ENCODE peak calls at places on chromosome 21, in nine cellular contexts. Q, L, O, T, I, Y, M, A and G are unnamed samples.

GRCh38 chr21:37587203-37587602 is 220.6 kb downstream of the DYRK1A start:
- DNase-seq in Q (no peak), L (no peak), O (no peak), T (no peak), I (no peak), Y (no peak), M (no peak), A (no peak), G (no peak)

GRCh38 chr21:32457360-32457840 is 44.9 kb downstream of the EVA1C start:
- DNase-seq in Q (peak), L (no peak), O (no peak), T (no peak), I (no peak), Y (peak), M (peak), A (peak), G (no peak)

GRCh38 chr21:28669331-28669730 is 323.3 kb downstream of the LTN1 start:
- DNase-seq in Q (no peak), L (no peak), O (no peak), T (no peak), I (no peak), Y (no peak), M (peak), A (no peak), G (no peak)

GRCh38 chr21:16302851-16303282 is 573.1 kb downstream of the USP25 start:
- DNase-seq in Q (peak), L (no peak), O (no peak), T (no peak), I (no peak), Y (peak), M (peak), A (peak), G (no peak)

GRCh38 chr21:15966651-15967050 is 236.9 kb downstream of the USP25 start:
- DNase-seq in Q (no peak), L (no peak), O (no peak), T (no peak), I (no peak), Y (no peak), M (no peak), A (no peak), G (no peak)

GRCh38 chr21:29793712-29794111 is 146.1 kb downstream of the GRIK1 start:
- DNase-seq in Q (no peak), L (no peak), O (no peak), T (no peak), I (no peak), Y (no peak), M (no peak), A (no peak), G (no peak)

GRCh38 chr21:15706686-15707085 is 23.1 kb upstream of the USP25 start:
- DNase-seq in Q (peak), L (no peak), O (no peak), T (no peak), I (no peak), Y (no peak), M (peak), A (peak), G (no peak)

GRCh38 chr21:36916718-36917117 is 49.8 kb downstream of the HLCS start:
- DNase-seq in Q (no peak), L (no peak), O (no peak), T (no peak), I (no peak), Y (no peak), M (no peak), A (no peak), G (no peak)

GRCh38 chr21:45078877-45079281 is 4.5 kb downstream of the ADARB1 start:
- DNase-seq in Q (peak), L (no peak), O (no peak), T (peak), I (no peak), Y (no peak), M (peak), A (peak), G (no peak)

GRCh38 chr21:36126166-36126565 is 8.7 kb upstream of the CBR3 start:
- DNase-seq in Q (no peak), L (no peak), O (no peak), T (no peak), I (no peak), Y (no peak), M (no peak), A (no peak), G (no peak)

GRCh38 chr21:35925497-35925896 is 134.8 kb downstream of the SETD4 start:
- DNase-seq in Q (peak), L (no peak), O (no peak), T (no peak), I (no peak), Y (no peak), M (peak), A (peak), G (no peak)

GRCh38 chr21:15446193-15446592 is 283.6 kb upstream of the USP25 start:
- DNase-seq in Q (peak), L (no peak), O (no peak), T (no peak), I (no peak), Y (no peak), M (no peak), A (no peak), G (no peak)

GRCh38 chr21:46144464-46145070 is 10.8 kb downstream of the FTCD start:
- DNase-seq in Q (no peak), L (no peak), O (no peak), T (no peak), I (no peak), Y (no peak), M (no peak), A (no peak), G (no peak)

GRCh38 chr21:31756787-31757186 is 24.9 kb upstream of the SCAF4 start:
- DNase-seq in Q (no peak), L (no peak), O (no peak), T (no peak), I (no peak), Y (no peak), M (no peak), A (no peak), G (no peak)

GRCh38 chr21:15967661-15968060 is 237.9 kb downstream of the USP25 start:
- DNase-seq in Q (peak), L (no peak), O (no peak), T (no peak), I (no peak), Y (no peak), M (peak), A (peak), G (no peak)

GRCh38 chr21:33219961-33220360 is 9.8 kb upstream of the IFNAR2 start:
- DNase-seq in Q (no peak), L (no peak), O (no peak), T (no peak), I (no peak), Y (no peak), M (no peak), A (no peak), G (no peak)

GRCh38 chr21:18705971-18706370 is 302.4 kb upstream of the TMPRSS15 start:
- DNase-seq in Q (no peak), L (no peak), O (no peak), T (no peak), I (no peak), Y (no peak), M (no peak), A (no peak), G (no peak)

GRCh38 chr21:45630066-45630694 is 13.3 kb upstream of the PCBP3 start:
- DNase-seq in Q (no peak), L (no peak), O (no peak), T (no peak), I (no peak), Y (no peak), M (no peak), A (no peak), G (no peak)

GRCh38 chr21:46191257-46191685 is 7.0 kb upstream of the SPATC1L start:
- DNase-seq in Q (peak), L (no peak), O (peak), T (no peak), I (no peak), Y (peak), M (peak), A (peak), G (no peak)

GRCh38 chr21:36873511-36873910 is 93.0 kb downstream of the HLCS start:
- DNase-seq in Q (no peak), L (no peak), O (no peak), T (no peak), I (no peak), Y (no peak), M (no peak), A (no peak), G (no peak)

GRCh38 chr21:18803624-18804023 is 400.0 kb upstream of the TMPRSS15 start:
- DNase-seq in Q (no peak), L (no peak), O (no peak), T (no peak), I (no peak), Y (no peak), M (no peak), A (no peak), G (no peak)

GRCh38 chr21:37562920-37563640 is 196.5 kb downstream of the DYRK1A start:
- DNase-seq in Q (no peak), L (no peak), O (no peak), T (no peak), I (no peak), Y (peak), M (peak), A (no peak), G (peak)

GRCh38 chr21:31732891-31733520 is 1.1 kb upstream of the SCAF4 start:
- DNase-seq in Q (peak), L (no peak), O (no peak), T (no peak), I (peak), Y (no peak), M (peak), A (no peak), G (no peak)

GRCh38 chr21:15034126-15034848 is 30.5 kb downstream of the NRIP1 start:
- DNase-seq in Q (peak), L (no peak), O (no peak), T (no peak), I (no peak), Y (no peak), M (peak), A (peak), G (no peak)

GRCh38 chr21:33078907-33079582 is 9.1 kb downstream of the OLIG1 start:
- DNase-seq in Q (peak), L (no peak), O (no peak), T (no peak), I (no peak), Y (no peak), M (peak), A (peak), G (no peak)

DNA sequence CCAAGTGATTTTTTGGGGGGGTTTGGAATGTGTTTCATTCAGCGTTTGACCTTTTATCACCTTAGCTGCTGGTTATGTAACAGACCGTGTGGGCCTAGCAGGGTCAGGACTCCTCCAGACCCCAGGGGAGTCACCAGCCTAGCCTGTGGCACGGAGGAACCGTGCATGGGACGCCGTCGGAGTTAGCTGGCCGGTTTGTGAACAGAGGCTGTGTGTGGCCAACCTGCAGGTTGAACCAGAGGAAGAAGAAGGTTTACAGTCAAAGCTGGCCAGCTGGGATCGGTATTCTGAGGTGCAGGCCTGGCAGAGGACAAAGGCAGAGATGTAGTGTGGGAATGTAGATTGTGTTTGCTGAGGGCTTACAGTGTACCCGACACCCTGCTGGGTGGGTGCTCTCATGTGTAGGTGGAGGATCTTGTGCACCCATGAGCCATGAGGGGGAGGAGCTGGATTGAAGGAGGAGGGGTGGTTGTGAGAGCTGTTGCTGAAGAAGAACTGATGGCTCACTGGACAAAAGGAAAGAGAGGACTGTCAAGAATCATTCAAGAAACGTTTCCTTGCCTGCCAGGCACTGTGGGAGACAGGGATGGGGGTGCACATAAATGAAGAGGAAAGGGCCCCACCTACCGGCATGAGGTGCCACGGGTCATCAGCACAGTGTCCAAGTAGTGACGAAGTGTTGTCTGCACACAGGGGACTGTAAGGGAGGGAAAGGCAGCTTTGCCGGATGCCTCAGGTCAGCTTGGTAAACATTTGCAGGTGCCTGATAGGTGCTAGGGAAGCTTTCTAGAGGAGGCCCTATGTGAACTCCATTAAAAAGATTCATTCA is 40.0 kb upstream of the PWP2 start:
- DNase-seq in Q (no peak), L (no peak), O (no peak), T (no peak), I (peak), Y (no peak), M (peak), A (no peak), G (no peak)
- TF ChIP-seq CTCF in Q (no peak), L (no peak), O (no peak), T (no peak), I (peak), Y (no peak), M (peak), A (no peak), G (no peak)

GRCh38 chr21:34266322-34266721 is 97.5 kb upstream of the KCNE2 start:
- DNase-seq in Q (no peak), L (no peak), O (no peak), T (no peak), I (no peak), Y (peak), M (no peak), A (no peak), G (no peak)

GRCh38 chr21:34270406-34270805 is 93.4 kb upstream of the KCNE2 start:
- DNase-seq in Q (no peak), L (no peak), O (no peak), T (no peak), I (no peak), Y (no peak), M (no peak), A (no peak), G (no peak)

GRCh38 chr21:34271452-34271851 is 92.4 kb upstream of the KCNE2 start:
- DNase-seq in Q (no peak), L (no peak), O (no peak), T (no peak), I (no peak), Y (no peak), M (no peak), A (no peak), G (no peak)

GRCh38 chr21:34272321-34272720 is 91.5 kb upstream of the KCNE2 start:
- DNase-seq in Q (no peak), L (no peak), O (no peak), T (no peak), I (no peak), Y (no peak), M (no peak), A (no peak), G (no peak)

GRCh38 chr21:34268493-34268892 is 95.3 kb upstream of the KCNE2 start:
- DNase-seq in Q (no peak), L (no peak), O (no peak), T (no peak), I (no peak), Y (no peak), M (no peak), A (no peak), G (no peak)
- TF ChIP-seq CTCF in Q (no peak), L (no peak), O (no peak), T (no peak), I (no peak), Y (no peak), M (no peak), A (no peak), G (no peak)

DNA sequence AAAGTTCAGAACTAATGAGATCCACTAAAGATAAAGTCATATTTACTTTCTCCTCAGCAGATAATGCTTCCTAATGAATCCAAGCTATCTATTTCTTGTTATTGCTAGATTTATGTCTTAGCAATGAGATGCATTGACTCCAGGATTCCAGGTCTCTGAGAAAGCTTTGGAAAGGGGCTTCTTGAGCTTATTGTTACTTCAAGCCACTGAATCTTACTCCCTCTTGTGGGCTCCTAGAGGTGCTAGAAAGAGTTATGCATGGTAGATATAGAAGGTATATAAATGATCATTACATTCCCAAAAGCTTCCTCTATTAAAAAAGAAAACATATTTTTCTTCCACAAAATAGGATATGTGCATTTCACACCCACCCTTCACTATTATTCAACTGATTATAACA is 246.4 kb upstream of the ADAMTS5 start:
- DNase-seq in Q (peak), L (no peak), O (no peak), T (no peak), I (no peak), Y (no peak), M (peak), A (peak), G (no peak)
- TF ChIP-seq CTCF in Q (peak), L (peak), O (no peak), T (no peak), I (no peak), Y (no peak), M (peak), A (peak), G (no peak)

GRCh38 chr21:41605178-41605933 is 97.4 kb upstream of the TMPRSS2 start:
- DNase-seq in Q (no peak), L (no peak), O (no peak), T (no peak), I (no peak), Y (no peak), M (no peak), A (no peak), G (no peak)
- TF ChIP-seq CTCF in Q (no peak), L (no peak), O (no peak), T (no peak), I (no peak), Y (no peak), M (no peak), A (no peak), G (no peak)

GRCh38 chr21:25572895-25573310 is 34.4 kb downstream of the MRPL39 start:
- DNase-seq in Q (no peak), L (no peak), O (no peak), T (no peak), I (no peak), Y (no peak), M (no peak), A (peak), G (no peak)

GRCh38 chr21:25571726-25572121 is 35.6 kb downstream of the MRPL39 start:
- DNase-seq in Q (no peak), L (no peak), O (no peak), T (no peak), I (no peak), Y (no peak), M (no peak), A (no peak), G (no peak)

GRCh38 chr21:25569711-25570110 is 37.6 kb downstream of the MRPL39 start:
- DNase-seq in Q (no peak), L (no peak), O (no peak), T (no peak), I (no peak), Y (no peak), M (no peak), A (no peak), G (no peak)

GRCh38 chr21:25577765-25578069 is 29.6 kb downstream of the MRPL39 start:
- DNase-seq in Q (no peak), L (no peak), O (no peak), T (no peak), I (no peak), Y (no peak), M (no peak), A (no peak), G (no peak)

GRCh38 chr21:25573409-25574206 is 33.7 kb downstream of the MRPL39 start:
- DNase-seq in Q (peak), L (no peak), O (no peak), T (no peak), I (no peak), Y (no peak), M (peak), A (peak), G (no peak)
- TF ChIP-seq CTCF in Q (no peak), L (no peak), O (no peak), T (no peak), I (no peak), Y (no peak), M (no peak), A (no peak), G (no peak)

GRCh38 chr21:20311388-20311787 is 686.8 kb upstream of the NCAM2 start:
- DNase-seq in Q (no peak), L (no peak), O (no peak), T (no peak), I (no peak), Y (no peak), M (no peak), A (no peak), G (no peak)
- TF ChIP-seq CTCF in Q (no peak), L (no peak), O (no peak), T (no peak), I (no peak), Y (no peak), M (no peak), A (no peak), G (no peak)

DNA sequence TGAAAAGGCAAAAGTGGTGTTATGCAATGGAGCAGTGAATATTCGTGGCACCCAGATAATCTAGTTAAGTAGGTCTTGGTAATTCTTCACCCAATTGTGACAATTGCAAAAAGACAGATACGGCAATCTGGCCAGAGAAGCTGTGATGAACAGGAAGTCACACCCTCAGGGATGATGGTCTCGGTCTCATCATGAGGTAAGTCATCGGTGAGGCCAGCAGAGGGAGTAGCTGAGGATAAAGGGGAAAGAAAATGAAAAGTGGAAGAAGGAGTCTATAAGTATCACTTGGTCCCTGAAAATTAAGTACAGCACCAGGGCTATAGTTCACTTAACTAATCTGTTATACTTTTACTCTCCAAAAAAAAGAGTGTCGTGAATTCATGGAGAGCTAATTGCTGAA is 258.8 kb upstream of the NCAM2 start:
- DNase-seq in Q (no peak), L (no peak), O (no peak), T (no peak), I (peak), Y (no peak), M (no peak), A (no peak), G (peak)
- TF ChIP-seq CTCF in Q (no peak), L (peak), O (no peak), T (no peak), I (peak), Y (no peak), M (peak), A (no peak), G (peak)